ENCODE peak calls at places on chromosomes 5 and 9, in five cellular contexts. B is NCI-H510A treated with DMSO at 0.1 percent for 48 hours, I is GM23248, Z is GM19239, W is Panc1. K is an unnamed sample.

GRCh38 chr5:80622756-80623155 is 31.7 kb upstream of the MSH3 start:
- DNase-seq in I (no peak), Z (no peak), W (no peak), B (no peak), K (no peak)

GRCh38 chr9:108953983-108954574 is 19.9 kb downstream of the ABITRAM start:
- DNase-seq in Z (no peak), I (peak), W (no peak), B (peak), K (peak)

GRCh38 chr5:95110112-95110511 is 174.8 kb downstream of the MCTP1 start:
- DNase-seq in B (no peak), W (no peak), Z (no peak), I (no peak), K (no peak)

GRCh38 chr5:82023530-82024095 is 51.8 kb downstream of the ATG10 start:
- DNase-seq in I (no peak), Z (no peak), W (no peak), B (no peak), K (no peak)

GRCh38 chr9:89622933-89623861 is 18.4 kb downstream of the GADD45G start:
- DNase-seq in I (no peak), B (no peak), Z (no peak), W (no peak), K (no peak)

GRCh38 chr9:34387239-34387638 is 10.5 kb upstream of the MYORG start:
- DNase-seq in W (no peak), I (no peak), B (no peak), Z (no peak), K (no peak)

GRCh38 chr9:69877852-69878507 is 57.4 kb downstream of the CFAP95 start:
- DNase-seq in I (peak), Z (no peak), W (no peak), B (peak), K (peak)

GRCh38 chr9:32672478-32672877 is 37.0 kb upstream of the TAF1L start:
- DNase-seq in Z (no peak), W (no peak), B (no peak), I (peak), K (no peak)

GRCh38 chr5:170861855-170862766 is at the start of gene RANBP17:
- DNase-seq in W (no peak), Z (no peak), I (peak), B (peak), K (peak)

GRCh38 chr5:40605295-40605958 is 74.3 kb upstream of the PTGER4 start:
- DNase-seq in B (no peak), Z (no peak), I (no peak), W (no peak), K (no peak)

GRCh38 chr5:4226565-4226964 is 630.9 kb downstream of the IRX1 start:
- DNase-seq in B (no peak), W (no peak), Z (no peak), I (no peak), K (no peak)

GRCh38 chr5:135012951-135013391 is 21.1 kb downstream of the PITX1 start:
- DNase-seq in B (no peak), W (no peak), Z (no peak), I (peak), K (no peak)

GRCh38 chr9:34987160-34988040 is 2.1 kb upstream of the DNAJB5 start:
- DNase-seq in W (no peak), Z (no peak), B (peak), I (peak), K (peak)

GRCh38 chr5:14868771-14869170 is 2.8 kb downstream of the ANKH start:
- DNase-seq in B (peak), W (no peak), Z (no peak), I (no peak), K (no peak)

GRCh38 chr5:9421823-9422354 is 124.0 kb downstream of the SEMA5A start:
- DNase-seq in B (no peak), W (no peak), I (no peak), Z (no peak), K (no peak)

GRCh38 chr5:53490747-53491146 is 10.3 kb downstream of the FST start:
- DNase-seq in B (peak), Z (no peak), W (no peak), I (peak), K (no peak)

GRCh38 chr5:117594165-117594564 is 1019.5 kb upstream of the SEMA6A start:
- DNase-seq in W (no peak), I (no peak), Z (no peak), B (no peak), K (no peak)

GRCh38 chr5:71891856-71892255 is 172.8 kb downstream of the CARTPT start:
- DNase-seq in W (no peak), Z (no peak), I (peak), B (no peak), K (no peak)

GRCh38 chr9:115367780-115368179 is 249.8 kb upstream of the TNC start:
- DNase-seq in Z (no peak), B (no peak), W (no peak), I (peak), K (no peak)

GRCh38 chr5:8500426-8500825 is 631.5 kb downstream of the MTRR start:
- DNase-seq in I (peak), B (no peak), Z (no peak), W (no peak), K (no peak)

GRCh38 chr5:42749020-42749419 is 7.6 kb upstream of the CCDC152 start:
- DNase-seq in W (no peak), I (peak), B (no peak), Z (no peak), K (no peak)

GRCh38 chr5:59100875-59101274 is 518.0 kb downstream of the RAB3C start:
- DNase-seq in B (no peak), I (no peak), Z (no peak), W (no peak), K (no peak)

GRCh38 chr9:71929223-71929622 is 17.8 kb downstream of the C9orf85 start:
- DNase-seq in B (no peak), I (peak), Z (no peak), W (no peak), K (no peak)

GRCh38 chr9:12775963-12776774 is 1.3 kb downstream of the LURAP1L start:
- DNase-seq in I (peak), B (peak), W (no peak), Z (no peak), K (peak)

GRCh38 chr9:91001146-91001611 is 199.6 kb downstream of the SYK start:
- DNase-seq in W (no peak), I (peak), B (peak), Z (no peak), K (peak)

GRCh38 chr5:135174315-135175096 is 140.5 kb upstream of the PITX1 start:
- DNase-seq in W (no peak), I (no peak), B (no peak), Z (no peak), K (no peak)

GRCh38 chr9:135960328-135961276 is 571 bp downstream of the UBAC1 start:
- DNase-seq in I (peak), W (no peak), B (peak), Z (peak), K (no peak)

K was measured in NCI-H774.